ENCODE peak calls at places on chromosomes 3 and 15, in six cellular contexts. F is activated T-cell treated with anti-CD3 and anti-CD28 coated beads, Interleukin-2, amount 50 U/mL, for 24 hours; P is kidney epithelial cell; W is ovary; N is A549; V is fibroblast of gingiva. T is an unnamed sample.

GRCh38 chr15:34647569-34648334 is 64.3 kb upstream of the GOLGA8B start:
- DNase-seq in P (no peak), W (no peak), F (no peak), N (no peak), V (no peak), T (no peak)

GRCh38 chr3:38992117-38992779 is 59.5 kb downstream of the SCN11A start:
- DNase-seq in W (no peak), V (peak; percentile 45), F (no peak), P (no peak), N (peak; percentile 42), T (no peak)

GRCh38 chr3:197950661-197951029 is 655 bp downstream of the RPL35A start:
- DNase-seq in P (no peak), N (no peak), F (no peak), V (no peak), W (no peak), T (no peak)

GRCh38 chr3:138078096-138078495 is 37.3 kb downstream of the DZIP1L start:
- DNase-seq in W (no peak), P (peak; percentile 61), F (no peak), V (no peak), N (no peak), T (no peak)

GRCh38 chr3:59422312-59422711 is 372.5 kb upstream of the CFAP20DC start:
- DNase-seq in V (no peak), P (no peak), N (no peak), F (no peak), W (no peak), T (no peak)

GRCh38 chr15:90035095-90035834 is 34.1 kb downstream of the ZNF710 start:
- DNase-seq in V (no peak), N (peak; percentile 59), W (peak; percentile 28), P (no peak), F (no peak), T (peak; percentile 88)

GRCh38 chr3:190003730-190004129 is 117.0 kb downstream of the P3H2 start:
- DNase-seq in W (no peak), V (peak; percentile 61), P (peak; percentile 35), F (no peak), N (peak; percentile 71), T (no peak)

GRCh38 chr3:170644711-170645110 is 58.8 kb upstream of the SLC7A14 start:
- DNase-seq in V (peak; percentile 33), F (no peak), P (no peak), W (no peak), N (no peak), T (no peak)

GRCh38 chr15:63615935-63616334 is 18.7 kb downstream of the FBXL22 start:
- DNase-seq in N (no peak), V (no peak), F (no peak), W (no peak), P (peak; percentile 34), T (no peak)

GRCh38 chr3:193563429-193563828 is 8.7 kb upstream of the ATP13A4 start:
- DNase-seq in N (no peak), P (no peak), W (no peak), V (no peak), F (no peak), T (no peak)

GRCh38 chr3:46909535-46910161 is 32.1 kb downstream of the PTH1R start:
- DNase-seq in V (peak; percentile 71), W (peak; percentile 89), F (peak; percentile 86), P (no peak), N (peak; percentile 88), T (peak; percentile 94)

T was measured in aorta.